ENCODE peak calls at places on chromosomes 13 and 19, in six cellular contexts. One of them, this sample, is unnamed.

GRCh38 chr13:49711218-49711863 is 20.1 kb upstream of the EBPL start:
- DNase-seq in H1: no peak
- DNase-seq in heart right ventricle: no peak
- DNase-seq in PC-9: no peak
- DNase-seq in heart left ventricle: no peak
- DNase-seq in SK-N-SH: no peak
- DNase-seq in this sample: no peak

GRCh38 chr13:32735859-32736258 is 149.6 kb downstream of the PDS5B start:
- DNase-seq in H1: no peak
- DNase-seq in heart left ventricle: no peak
- DNase-seq in PC-9: no peak
- DNase-seq in heart right ventricle: no peak
- DNase-seq in SK-N-SH: no peak
- DNase-seq in this sample: no peak

GRCh38 chr19:45884682-45885555 is 1.0 kb downstream of the IRF2BP1 start:
- DNase-seq in H1: no peak
- DNase-seq in SK-N-SH: peak
- DNase-seq in heart left ventricle: peak
- DNase-seq in PC-9: peak
- DNase-seq in heart right ventricle: no peak
- DNase-seq in this sample: no peak

GRCh38 chr19:29717051-29717450 is 2.0 kb upstream of the C19orf12 start:
- DNase-seq in H1: no peak
- DNase-seq in PC-9: no peak
- DNase-seq in SK-N-SH: no peak
- DNase-seq in heart right ventricle: no peak
- DNase-seq in heart left ventricle: no peak
- DNase-seq in this sample: no peak

GRCh38 chr13:77574076-77574475 is 38.6 kb downstream of the SCEL start:
- DNase-seq in SK-N-SH: no peak
- DNase-seq in heart right ventricle: no peak
- DNase-seq in H1: no peak
- DNase-seq in PC-9: no peak
- DNase-seq in heart left ventricle: no peak
- DNase-seq in this sample: no peak

GRCh38 chr13:71864981-71865857 is 1.8 kb downstream of the DACH1 start:
- DNase-seq in SK-N-SH: peak
- DNase-seq in H1: no peak
- DNase-seq in PC-9: no peak
- DNase-seq in heart right ventricle: peak
- DNase-seq in heart left ventricle: peak
- DNase-seq in this sample: peak

GRCh38 chr13:109802936-109803335 is 16.6 kb upstream of the IRS2 start:
- DNase-seq in H1: no peak
- DNase-seq in heart right ventricle: no peak
- DNase-seq in PC-9: no peak
- DNase-seq in heart left ventricle: no peak
- DNase-seq in SK-N-SH: no peak
- DNase-seq in this sample: no peak

GRCh38 chr13:73171242-73171641 is 112.4 kb downstream of the KLF5 start:
- DNase-seq in heart right ventricle: no peak
- DNase-seq in PC-9: no peak
- DNase-seq in SK-N-SH: no peak
- DNase-seq in heart left ventricle: no peak
- DNase-seq in H1: no peak
- DNase-seq in this sample: peak

GRCh38 chr13:25377244-25377962 is 5.6 kb downstream of the ATP8A2 start:
- DNase-seq in heart left ventricle: no peak
- DNase-seq in SK-N-SH: no peak
- DNase-seq in PC-9: no peak
- DNase-seq in H1: no peak
- DNase-seq in heart right ventricle: no peak
- DNase-seq in this sample: no peak

GRCh38 chr19:2607712-2608601 is 94.5 kb downstream of the GNG7 start:
- DNase-seq in PC-9: no peak
- DNase-seq in heart right ventricle: no peak
- DNase-seq in H1: no peak
- DNase-seq in heart left ventricle: no peak
- DNase-seq in SK-N-SH: no peak
- DNase-seq in this sample: no peak

GRCh38 chr19:35346193-35347052 is 1.3 kb upstream of the FFAR1 start:
- DNase-seq in heart right ventricle: no peak
- DNase-seq in heart left ventricle: no peak
- DNase-seq in SK-N-SH: no peak
- DNase-seq in H1: no peak
- DNase-seq in PC-9: no peak
- DNase-seq in this sample: no peak

GRCh38 chr13:100129605-100130004 is 40.7 kb downstream of the PCCA start:
- DNase-seq in SK-N-SH: no peak
- DNase-seq in heart right ventricle: no peak
- DNase-seq in H1: no peak
- DNase-seq in PC-9: no peak
- DNase-seq in heart left ventricle: no peak
- DNase-seq in this sample: no peak

GRCh38 chr13:108947551-108948030 is 318.2 kb downstream of the MYO16 start:
- DNase-seq in PC-9: no peak
- DNase-seq in H1: no peak
- DNase-seq in heart right ventricle: no peak
- DNase-seq in SK-N-SH: no peak
- DNase-seq in heart left ventricle: no peak
- DNase-seq in this sample: no peak

GRCh38 chr19:10271543-10272086 is 695 bp downstream of the ICAM1 start:
- DNase-seq in PC-9: no peak
- DNase-seq in heart right ventricle: no peak
- DNase-seq in heart left ventricle: no peak
- DNase-seq in H1: no peak
- DNase-seq in SK-N-SH: peak
- DNase-seq in this sample: no peak

GRCh38 chr19:5621945-5622464 is 571 bp downstream of the SAFB2 start:
- DNase-seq in SK-N-SH: peak
- DNase-seq in heart right ventricle: peak
- DNase-seq in PC-9: peak
- DNase-seq in heart left ventricle: peak
- DNase-seq in H1: no peak
- DNase-seq in this sample: peak

GRCh38 chr13:74966814-74967213 is 515.2 kb downstream of the TBC1D4 start:
- DNase-seq in heart right ventricle: peak
- DNase-seq in PC-9: no peak
- DNase-seq in SK-N-SH: peak
- DNase-seq in heart left ventricle: peak
- DNase-seq in H1: no peak
- DNase-seq in this sample: no peak

GRCh38 chr13:42707003-42707402 is 74.4 kb upstream of the FAM216B start:
- DNase-seq in SK-N-SH: no peak
- DNase-seq in H1: no peak
- DNase-seq in heart left ventricle: no peak
- DNase-seq in PC-9: no peak
- DNase-seq in heart right ventricle: no peak
- DNase-seq in this sample: no peak

GRCh38 chr13:95660981-95661581 is 15.9 kb upstream of the DNAJC3 start:
- DNase-seq in heart right ventricle: no peak
- DNase-seq in SK-N-SH: peak
- DNase-seq in heart left ventricle: no peak
- DNase-seq in H1: no peak
- DNase-seq in PC-9: no peak
- DNase-seq in this sample: peak

GRCh38 chr19:4913996-4914735 is 4.9 kb downstream of the UHRF1 start:
- DNase-seq in heart right ventricle: no peak
- DNase-seq in heart left ventricle: no peak
- DNase-seq in H1: no peak
- DNase-seq in SK-N-SH: no peak
- DNase-seq in PC-9: no peak
- DNase-seq in this sample: no peak

GRCh38 chr13:32585625-32586021 is 629 bp upstream of the PDS5B start:
- DNase-seq in heart right ventricle: no peak
- DNase-seq in H1: no peak
- DNase-seq in heart left ventricle: peak
- DNase-seq in SK-N-SH: no peak
- DNase-seq in PC-9: peak
- DNase-seq in this sample: peak

GRCh38 chr13:20993661-20994440 is 67.5 kb downstream of the LATS2 start:
- DNase-seq in PC-9: no peak
- DNase-seq in H1: no peak
- DNase-seq in SK-N-SH: no peak
- DNase-seq in heart right ventricle: no peak
- DNase-seq in heart left ventricle: no peak
- DNase-seq in this sample: no peak

GRCh38 chr13:60152114-60152513 is 11.6 kb downstream of the DIAPH3 start:
- DNase-seq in SK-N-SH: no peak
- DNase-seq in heart left ventricle: no peak
- DNase-seq in heart right ventricle: no peak
- DNase-seq in H1: no peak
- DNase-seq in PC-9: no peak
- DNase-seq in this sample: no peak

GRCh38 chr19:5078179-5078578 is 109.3 kb downstream of the KDM4B start:
- DNase-seq in PC-9: no peak
- DNase-seq in heart right ventricle: no peak
- DNase-seq in H1: no peak
- DNase-seq in SK-N-SH: no peak
- DNase-seq in heart left ventricle: no peak
- DNase-seq in this sample: no peak

GRCh38 chr19:45100797-45101196 is 7.8 kb downstream of the PPP1R37 start:
- DNase-seq in PC-9: no peak
- DNase-seq in H1: no peak
- DNase-seq in heart left ventricle: no peak
- DNase-seq in SK-N-SH: no peak
- DNase-seq in heart right ventricle: no peak
- DNase-seq in this sample: peak

GRCh38 chr13:24269803-24270202 is 39.6 kb upstream of the C1QTNF9 start:
- DNase-seq in heart left ventricle: no peak
- DNase-seq in H1: no peak
- DNase-seq in heart right ventricle: no peak
- DNase-seq in PC-9: no peak
- DNase-seq in SK-N-SH: no peak
- DNase-seq in this sample: no peak

GRCh38 chr13:28494861-28495585 is at the start of gene FLT1:
- DNase-seq in PC-9: no peak
- DNase-seq in SK-N-SH: peak
- DNase-seq in heart right ventricle: peak
- DNase-seq in H1: peak
- DNase-seq in heart left ventricle: peak
- DNase-seq in this sample: peak

GRCh38 chr13:112453874-112454647 is 77.9 kb downstream of the SPACA7 start:
- DNase-seq in SK-N-SH: no peak
- DNase-seq in H1: no peak
- DNase-seq in PC-9: no peak
- DNase-seq in heart left ventricle: no peak
- DNase-seq in heart right ventricle: no peak
- DNase-seq in this sample: no peak

GRCh38 chr19:53461866-53462265 is 5.7 kb upstream of the ZNF813 start:
- DNase-seq in SK-N-SH: no peak
- DNase-seq in heart right ventricle: no peak
- DNase-seq in H1: no peak
- DNase-seq in PC-9: no peak
- DNase-seq in heart left ventricle: no peak
- DNase-seq in this sample: no peak

GRCh38 chr19:48674921-48675824 is 2.4 kb upstream of the NTN5 start:
- DNase-seq in SK-N-SH: peak
- DNase-seq in heart right ventricle: peak
- DNase-seq in H1: no peak
- DNase-seq in heart left ventricle: peak
- DNase-seq in PC-9: peak
- DNase-seq in this sample: peak

GRCh38 chr19:50796128-50796633 is 6.0 kb downstream of the ACP4 start:
- DNase-seq in SK-N-SH: peak
- DNase-seq in heart right ventricle: no peak
- DNase-seq in H1: no peak
- DNase-seq in PC-9: no peak
- DNase-seq in heart left ventricle: no peak
- DNase-seq in this sample: no peak
- TF ChIP-seq CTCF in SK-N-SH: no peak
- TF ChIP-seq CTCF in heart right ventricle: no peak
- TF ChIP-seq CTCF in H1: peak
- TF ChIP-seq CTCF in PC-9: no peak
- TF ChIP-seq CTCF in heart left ventricle: no peak
- TF ChIP-seq CTCF in this sample: no peak

GRCh38 chr13:44575741-44576395 is at the start of gene TSC22D1:
- DNase-seq in heart left ventricle: peak
- DNase-seq in H1: no peak
- DNase-seq in PC-9: peak
- DNase-seq in heart right ventricle: peak
- DNase-seq in SK-N-SH: peak
- DNase-seq in this sample: peak
- TF ChIP-seq CTCF in heart left ventricle: peak
- TF ChIP-seq CTCF in H1: no peak
- TF ChIP-seq CTCF in PC-9: no peak
- TF ChIP-seq CTCF in heart right ventricle: no peak
- TF ChIP-seq CTCF in SK-N-SH: peak
- TF ChIP-seq CTCF in this sample: no peak

DNA sequence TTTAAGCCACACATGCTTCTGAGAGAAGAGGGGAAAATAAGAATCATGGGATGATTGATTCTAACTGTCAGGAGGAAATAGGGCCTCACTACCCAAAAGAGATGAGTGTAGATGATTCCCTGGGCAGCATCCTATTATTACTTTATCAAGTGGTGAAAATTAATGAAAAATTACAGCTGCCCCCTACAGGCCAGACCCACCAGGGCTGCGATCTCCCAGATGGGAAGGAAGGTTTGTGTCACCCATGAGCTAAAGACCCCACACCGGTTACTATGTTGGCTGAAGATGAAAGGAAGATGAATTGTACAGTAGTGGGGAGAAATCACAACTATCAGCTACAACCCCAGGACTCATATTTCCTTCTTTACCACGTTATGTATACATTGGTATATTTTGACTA is 49.5 kb downstream of the RFC3 start:
- DNase-seq in SK-N-SH: no peak
- DNase-seq in H1: no peak
- DNase-seq in heart right ventricle: no peak
- DNase-seq in heart left ventricle: no peak
- DNase-seq in PC-9: no peak
- DNase-seq in this sample: no peak
- TF ChIP-seq CTCF in SK-N-SH: peak
- TF ChIP-seq CTCF in H1: peak
- TF ChIP-seq CTCF in heart right ventricle: no peak
- TF ChIP-seq CTCF in heart left ventricle: no peak
- TF ChIP-seq CTCF in PC-9: no peak
- TF ChIP-seq CTCF in this sample: no peak

GRCh38 chr19:30969586-30969985 is 379.6 kb downstream of the TSHZ3 start:
- DNase-seq in heart right ventricle: no peak
- DNase-seq in SK-N-SH: no peak
- DNase-seq in PC-9: no peak
- DNase-seq in heart left ventricle: no peak
- DNase-seq in H1: no peak
- DNase-seq in this sample: no peak

GRCh38 chr19:30968841-30969399 is 380.3 kb downstream of the TSHZ3 start:
- DNase-seq in SK-N-SH: no peak
- DNase-seq in H1: no peak
- DNase-seq in PC-9: no peak
- DNase-seq in heart left ventricle: no peak
- DNase-seq in heart right ventricle: no peak
- DNase-seq in this sample: no peak

DNA sequence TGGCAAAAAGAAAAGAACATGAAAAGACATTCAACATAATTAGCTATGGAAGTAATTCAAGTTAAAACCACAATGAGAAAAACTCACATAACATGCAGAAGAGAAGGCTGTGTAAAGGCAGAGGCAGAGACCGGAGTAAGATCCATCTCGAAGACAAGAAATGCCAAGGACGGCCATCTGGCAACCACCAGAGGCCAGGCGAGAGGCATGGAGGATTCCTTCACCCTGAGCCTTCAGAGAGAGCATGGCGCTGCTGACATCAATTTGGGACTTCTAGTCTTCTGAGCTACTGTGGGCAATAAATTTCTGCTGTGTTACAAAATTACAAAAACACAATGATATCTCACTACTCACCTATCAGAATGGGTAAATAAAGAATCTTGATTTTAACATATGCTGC is 381.0 kb downstream of the TSHZ3 start:
- DNase-seq in heart left ventricle: no peak
- DNase-seq in H1: no peak
- DNase-seq in heart right ventricle: no peak
- DNase-seq in SK-N-SH: no peak
- DNase-seq in PC-9: peak
- DNase-seq in this sample: no peak
- TF ChIP-seq CTCF in heart left ventricle: no peak
- TF ChIP-seq CTCF in H1: peak
- TF ChIP-seq CTCF in heart right ventricle: no peak
- TF ChIP-seq CTCF in SK-N-SH: peak
- TF ChIP-seq CTCF in PC-9: no peak
- TF ChIP-seq CTCF in this sample: no peak

This sample was measured in Calu3.